ENCODE peak calls at places on chromosomes 6 and 20, in six cellular contexts. One of them, this sample, is unnamed.

GRCh38 chr20:60482201-60482600 is 524.0 kb downstream of the CDH26 start:
- DNase-seq in stimulated activated CD8-positive, alpha-beta memory T cell treated with anti-CD3 and anti-CD28 coated beads, Interleukin-15, amount 100 ng/mL, for 4 hours: no peak
- DNase-seq in neural crest cell: no peak
- DNase-seq in stimulated activated CD4-positive, alpha-beta T cell treated with anti-CD3 and anti-CD28 coated beads, Interleukin-4, amount 100 ng/mL, for 1 hour: no peak
- DNase-seq in cardiac fibroblast: no peak
- DNase-seq in Right ventricle myocardium superior: no peak
- DNase-seq in this sample: no peak

GRCh38 chr20:2838170-2838797 is 2.2 kb downstream of the PCED1A start:
- DNase-seq in stimulated activated CD8-positive, alpha-beta memory T cell treated with anti-CD3 and anti-CD28 coated beads, Interleukin-15, amount 100 ng/mL, for 4 hours: no peak
- DNase-seq in neural crest cell: no peak
- DNase-seq in stimulated activated CD4-positive, alpha-beta T cell treated with anti-CD3 and anti-CD28 coated beads, Interleukin-4, amount 100 ng/mL, for 1 hour: no peak
- DNase-seq in cardiac fibroblast: no peak
- DNase-seq in Right ventricle myocardium superior: no peak
- DNase-seq in this sample: no peak

GRCh38 chr20:10448270-10449156 is 13.4 kb downstream of the SLX4IP start:
- DNase-seq in stimulated activated CD8-positive, alpha-beta memory T cell treated with anti-CD3 and anti-CD28 coated beads, Interleukin-15, amount 100 ng/mL, for 4 hours: no peak
- DNase-seq in neural crest cell: no peak
- DNase-seq in stimulated activated CD4-positive, alpha-beta T cell treated with anti-CD3 and anti-CD28 coated beads, Interleukin-4, amount 100 ng/mL, for 1 hour: no peak
- DNase-seq in cardiac fibroblast: peak
- DNase-seq in Right ventricle myocardium superior: no peak
- DNase-seq in this sample: no peak

GRCh38 chr20:58702859-58703648 is 10.5 kb downstream of the NPEPL1 start:
- DNase-seq in stimulated activated CD8-positive, alpha-beta memory T cell treated with anti-CD3 and anti-CD28 coated beads, Interleukin-15, amount 100 ng/mL, for 4 hours: no peak
- DNase-seq in neural crest cell: no peak
- DNase-seq in stimulated activated CD4-positive, alpha-beta T cell treated with anti-CD3 and anti-CD28 coated beads, Interleukin-4, amount 100 ng/mL, for 1 hour: no peak
- DNase-seq in cardiac fibroblast: no peak
- DNase-seq in Right ventricle myocardium superior: peak
- DNase-seq in this sample: no peak

GRCh38 chr6:133568970-133569889 is 319.7 kb upstream of the TCF21 start:
- DNase-seq in stimulated activated CD8-positive, alpha-beta memory T cell treated with anti-CD3 and anti-CD28 coated beads, Interleukin-15, amount 100 ng/mL, for 4 hours: no peak
- DNase-seq in neural crest cell: no peak
- DNase-seq in stimulated activated CD4-positive, alpha-beta T cell treated with anti-CD3 and anti-CD28 coated beads, Interleukin-4, amount 100 ng/mL, for 1 hour: no peak
- DNase-seq in cardiac fibroblast: peak
- DNase-seq in Right ventricle myocardium superior: no peak
- DNase-seq in this sample: no peak

GRCh38 chr20:17936791-17937687 is 31.6 kb downstream of the SNX5 start:
- DNase-seq in stimulated activated CD8-positive, alpha-beta memory T cell treated with anti-CD3 and anti-CD28 coated beads, Interleukin-15, amount 100 ng/mL, for 4 hours: no peak
- DNase-seq in neural crest cell: no peak
- DNase-seq in stimulated activated CD4-positive, alpha-beta T cell treated with anti-CD3 and anti-CD28 coated beads, Interleukin-4, amount 100 ng/mL, for 1 hour: no peak
- DNase-seq in cardiac fibroblast: peak
- DNase-seq in Right ventricle myocardium superior: peak
- DNase-seq in this sample: no peak

GRCh38 chr20:37524859-37525708 is 2.6 kb downstream of the BLCAP start:
- DNase-seq in stimulated activated CD8-positive, alpha-beta memory T cell treated with anti-CD3 and anti-CD28 coated beads, Interleukin-15, amount 100 ng/mL, for 4 hours: peak
- DNase-seq in neural crest cell: no peak
- DNase-seq in stimulated activated CD4-positive, alpha-beta T cell treated with anti-CD3 and anti-CD28 coated beads, Interleukin-4, amount 100 ng/mL, for 1 hour: no peak
- DNase-seq in cardiac fibroblast: no peak
- DNase-seq in Right ventricle myocardium superior: no peak
- DNase-seq in this sample: no peak

GRCh38 chr20:64011366-64011779 is 24.6 kb upstream of the C20orf204 start:
- DNase-seq in stimulated activated CD8-positive, alpha-beta memory T cell treated with anti-CD3 and anti-CD28 coated beads, Interleukin-15, amount 100 ng/mL, for 4 hours: no peak
- DNase-seq in neural crest cell: no peak
- DNase-seq in stimulated activated CD4-positive, alpha-beta T cell treated with anti-CD3 and anti-CD28 coated beads, Interleukin-4, amount 100 ng/mL, for 1 hour: no peak
- DNase-seq in cardiac fibroblast: no peak
- DNase-seq in Right ventricle myocardium superior: no peak
- DNase-seq in this sample: no peak

GRCh38 chr20:2207770-2208097 is 88.1 kb upstream of the TGM3 start:
- DNase-seq in stimulated activated CD8-positive, alpha-beta memory T cell treated with anti-CD3 and anti-CD28 coated beads, Interleukin-15, amount 100 ng/mL, for 4 hours: no peak
- DNase-seq in neural crest cell: no peak
- DNase-seq in stimulated activated CD4-positive, alpha-beta T cell treated with anti-CD3 and anti-CD28 coated beads, Interleukin-4, amount 100 ng/mL, for 1 hour: no peak
- DNase-seq in cardiac fibroblast: no peak
- DNase-seq in Right ventricle myocardium superior: no peak
- DNase-seq in this sample: no peak

GRCh38 chr6:121670511-121670910 is 235.1 kb downstream of the GJA1 start:
- DNase-seq in stimulated activated CD8-positive, alpha-beta memory T cell treated with anti-CD3 and anti-CD28 coated beads, Interleukin-15, amount 100 ng/mL, for 4 hours: no peak
- DNase-seq in neural crest cell: no peak
- DNase-seq in stimulated activated CD4-positive, alpha-beta T cell treated with anti-CD3 and anti-CD28 coated beads, Interleukin-4, amount 100 ng/mL, for 1 hour: no peak
- DNase-seq in cardiac fibroblast: no peak
- DNase-seq in Right ventricle myocardium superior: no peak
- DNase-seq in this sample: no peak

GRCh38 chr6:169997930-169998218 is 246.5 kb downstream of the ERMARD start:
- DNase-seq in stimulated activated CD8-positive, alpha-beta memory T cell treated with anti-CD3 and anti-CD28 coated beads, Interleukin-15, amount 100 ng/mL, for 4 hours: no peak
- DNase-seq in neural crest cell: no peak
- DNase-seq in stimulated activated CD4-positive, alpha-beta T cell treated with anti-CD3 and anti-CD28 coated beads, Interleukin-4, amount 100 ng/mL, for 1 hour: no peak
- DNase-seq in cardiac fibroblast: no peak
- DNase-seq in Right ventricle myocardium superior: no peak
- DNase-seq in this sample: no peak

GRCh38 chr6:31366693-31367470 is 9.9 kb upstream of the HLA-B start:
- DNase-seq in stimulated activated CD8-positive, alpha-beta memory T cell treated with anti-CD3 and anti-CD28 coated beads, Interleukin-15, amount 100 ng/mL, for 4 hours: peak
- DNase-seq in neural crest cell: peak
- DNase-seq in stimulated activated CD4-positive, alpha-beta T cell treated with anti-CD3 and anti-CD28 coated beads, Interleukin-4, amount 100 ng/mL, for 1 hour: peak
- DNase-seq in cardiac fibroblast: peak
- DNase-seq in Right ventricle myocardium superior: peak
- DNase-seq in this sample: peak

GRCh38 chr6:121597654-121598053 is 162.2 kb downstream of the GJA1 start:
- DNase-seq in stimulated activated CD8-positive, alpha-beta memory T cell treated with anti-CD3 and anti-CD28 coated beads, Interleukin-15, amount 100 ng/mL, for 4 hours: no peak
- DNase-seq in neural crest cell: no peak
- DNase-seq in stimulated activated CD4-positive, alpha-beta T cell treated with anti-CD3 and anti-CD28 coated beads, Interleukin-4, amount 100 ng/mL, for 1 hour: no peak
- DNase-seq in cardiac fibroblast: no peak
- DNase-seq in Right ventricle myocardium superior: no peak
- DNase-seq in this sample: no peak

GRCh38 chr20:23445596-23446217 is 6.2 kb downstream of the CSTL1 start:
- DNase-seq in stimulated activated CD8-positive, alpha-beta memory T cell treated with anti-CD3 and anti-CD28 coated beads, Interleukin-15, amount 100 ng/mL, for 4 hours: no peak
- DNase-seq in neural crest cell: no peak
- DNase-seq in stimulated activated CD4-positive, alpha-beta T cell treated with anti-CD3 and anti-CD28 coated beads, Interleukin-4, amount 100 ng/mL, for 1 hour: no peak
- DNase-seq in cardiac fibroblast: peak
- DNase-seq in Right ventricle myocardium superior: no peak
- DNase-seq in this sample: no peak

GRCh38 chr6:24524801-24525200 is 30.0 kb downstream of the ALDH5A1 start:
- DNase-seq in stimulated activated CD8-positive, alpha-beta memory T cell treated with anti-CD3 and anti-CD28 coated beads, Interleukin-15, amount 100 ng/mL, for 4 hours: no peak
- DNase-seq in neural crest cell: no peak
- DNase-seq in stimulated activated CD4-positive, alpha-beta T cell treated with anti-CD3 and anti-CD28 coated beads, Interleukin-4, amount 100 ng/mL, for 1 hour: no peak
- DNase-seq in cardiac fibroblast: peak
- DNase-seq in Right ventricle myocardium superior: no peak
- DNase-seq in this sample: no peak